ENCODE peak calls at places on chromosomes 1 and 21, in five cellular contexts. E is endothelial cell, A is cardiac muscle cell, Z is choroid plexus epithelial cell, V is GM23338. F is an unnamed sample.

GRCh38 chr1:108758782-108759181 is 12.3 kb downstream of the STXBP3 start:
- DNase-seq in E (no peak), A (no peak), Z (no peak), V (no peak), F (no peak)

GRCh38 chr1:156126701-156127534 is 12.4 kb downstream of the LMNA start:
- DNase-seq in E (no peak), A (no peak), Z (peak; percentile 86), V (no peak), F (no peak)

GRCh38 chr1:171784779-171785178 is 3.3 kb downstream of the METTL13 start:
- DNase-seq in E (no peak), A (no peak), Z (no peak), V (no peak), F (no peak)

GRCh38 chr1:43979261-43979527 is 184 bp downstream of the B4GALT2 start:
- DNase-seq in E (no peak), A (peak; percentile 29), Z (no peak), V (no peak), F (no peak)

GRCh38 chr1:203121186-203122015 is 6.1 kb upstream of the ADORA1 start:
- DNase-seq in E (no peak), A (no peak), Z (no peak), V (no peak), F (no peak)

GRCh38 chr1:87706198-87706597 is 377.5 kb downstream of the LMO4 start:
- DNase-seq in E (no peak), A (no peak), Z (peak; percentile 9), V (no peak), F (no peak)

GRCh38 chr1:9687120-9687875 is 35.8 kb downstream of the PIK3CD start:
- DNase-seq in E (peak; percentile 60), A (peak; percentile 76), Z (peak; percentile 77), V (peak; percentile 84), F (peak; percentile 71)

GRCh38 chr1:174883361-174883760 is 116.4 kb upstream of the CACYBP start:
- DNase-seq in E (no peak), A (no peak), Z (peak; percentile 88), V (peak; percentile 47), F (peak; percentile 64)

GRCh38 chr1:53499257-53500183 is 40.3 kb downstream of the DMRTB1 start:
- DNase-seq in E (no peak), A (no peak), Z (no peak), V (no peak), F (no peak)

GRCh38 chr1:154982897-154983648 is at the start of gene FLAD1:
- DNase-seq in E (peak; percentile 92), A (peak; percentile 99), Z (peak; percentile 100), V (peak; percentile 100), F (peak; percentile 100)

GRCh38 chr1:27576846-27577245 is 27.1 kb downstream of the AHDC1 start:
- DNase-seq in E (no peak), A (no peak), Z (no peak), V (no peak), F (no peak)

GRCh38 chr1:86504130-86504479 is 35.4 kb downstream of the CLCA1 start:
- DNase-seq in E (no peak), A (peak; percentile 63), Z (peak; percentile 46), V (peak; percentile 12), F (no peak)

GRCh38 chr1:65247419-65248359 is 61.7 kb upstream of the DNAJC6 start:
- DNase-seq in E (no peak), A (peak; percentile 77), Z (peak; percentile 83), V (no peak), F (no peak)

GRCh38 chr1:24362416-24362815 is 43.3 kb downstream of the GRHL3 start:
- DNase-seq in E (no peak), A (no peak), Z (no peak), V (no peak), F (no peak)

GRCh38 chr21:15874610-15875009 is 144.8 kb downstream of the USP25 start:
- DNase-seq in E (no peak), A (no peak), Z (peak; percentile 59), V (no peak), F (no peak)

GRCh38 chr1:203033917-203034316 is 7.6 kb downstream of the PPFIA4 start:
- DNase-seq in E (no peak), A (no peak), Z (no peak), V (no peak), F (no peak)

GRCh38 chr1:23588749-23589505 is 29.6 kb upstream of the ID3 start:
- DNase-seq in E (no peak), A (no peak), Z (no peak), V (no peak), F (no peak)

GRCh38 chr1:244862354-244862698 is 2.0 kb downstream of the HNRNPU start:
- DNase-seq in E (no peak), A (no peak), Z (no peak), V (no peak), F (no peak)

GRCh38 chr1:211424018-211424417 is 67.9 kb downstream of the RD3 start:
- DNase-seq in E (no peak), A (no peak), Z (no peak), V (no peak), F (no peak)

GRCh38 chr1:164784960-164785359 is 226.0 kb downstream of the PBX1 start:
- DNase-seq in E (no peak), A (no peak), Z (no peak), V (no peak), F (no peak)

GRCh38 chr1:1355376-1355775 is 3.0 kb downstream of the MXRA8 start:
- DNase-seq in E (peak; percentile 44), A (peak; percentile 28), Z (peak; percentile 53), V (no peak), F (no peak)

GRCh38 chr1:66676616-66677298 is 75.5 kb upstream of the DYNLT5 start:
- DNase-seq in E (no peak), A (no peak), Z (peak; percentile 83), V (no peak), F (no peak)

GRCh38 chr1:244365821-244366220 is 85.9 kb downstream of the ADSS2 start:
- DNase-seq in E (no peak), A (no peak), Z (no peak), V (no peak), F (no peak)

GRCh38 chr1:221263831-221264767 is 384.9 kb downstream of the HLX start:
- DNase-seq in E (peak; percentile 40), A (peak; percentile 69), Z (peak; percentile 92), V (peak; percentile 85), F (peak; percentile 83)

GRCh38 chr1:174743654-174744561 is 255.8 kb upstream of the CACYBP start:
- DNase-seq in E (no peak), A (peak; percentile 53), Z (peak; percentile 76), V (peak; percentile 76), F (peak; percentile 60)

GRCh38 chr1:85463666-85464496 is 1.1 kb downstream of the DDAH1 start:
- DNase-seq in E (no peak), A (no peak), Z (no peak), V (peak; percentile 31), F (peak; percentile 31)

GRCh38 chr1:44543064-44543815 is 131.0 kb downstream of the TMEM53 start:
- DNase-seq in E (peak; percentile 26), A (no peak), Z (no peak), V (peak; percentile 98), F (no peak)

GRCh38 chr1:17244826-17245740 is 3.8 kb upstream of the PADI3 start:
- DNase-seq in E (no peak), A (no peak), Z (no peak), V (no peak), F (no peak)

GRCh38 chr1:45583666-45584350 is at the start of gene NASP:
- DNase-seq in E (peak; percentile 92), A (peak; percentile 93), Z (peak; percentile 78), V (peak; percentile 86), F (peak; percentile 90)

GRCh38 chr1:83692524-83693336 is 306.2 kb downstream of the TTLL7 start:
- DNase-seq in E (peak; percentile 18), A (peak; percentile 63), Z (peak; percentile 53), V (peak; percentile 81), F (peak; percentile 22)

GRCh38 chr1:38804062-38804886 is 55.3 kb downstream of the RRAGC start:
- DNase-seq in E (peak; percentile 26), A (peak; percentile 53), Z (no peak), V (peak; percentile 81), F (peak; percentile 53)

GRCh38 chr1:7406641-7407546 is 364.2 kb upstream of the VAMP3 start:
- DNase-seq in E (no peak), A (no peak), Z (no peak), V (no peak), F (no peak)

GRCh38 chr1:223617671-223618070 is 47.8 kb downstream of the CAPN8 start:
- DNase-seq in E (peak; percentile 26), A (no peak), Z (no peak), V (no peak), F (no peak)

GRCh38 chr1:234617135-234617985 is 7.4 kb upstream of the IRF2BP2 start:
- DNase-seq in E (no peak), A (no peak), Z (peak; percentile 59), V (peak; percentile 43), F (no peak)
- TF ChIP-seq CTCF in E (peak; percentile 58), A (peak; percentile 43), Z (peak; percentile 41), V (peak; percentile 52), F (peak; percentile 32)

GRCh38 chr1:62269439-62269838 is 49.8 kb downstream of the KANK4 start:
- DNase-seq in E (no peak), A (no peak), Z (no peak), V (no peak), F (no peak)

GRCh38 chr1:62271137-62271536 is 48.1 kb downstream of the KANK4 start:
- DNase-seq in E (no peak), A (no peak), Z (no peak), V (no peak), F (peak; percentile 34)

GRCh38 chr1:62273953-62274352 is 45.3 kb downstream of the KANK4 start:
- DNase-seq in E (no peak), A (no peak), Z (no peak), V (no peak), F (no peak)

GRCh38 chr1:62274496-62274895 is 44.7 kb downstream of the KANK4 start:
- DNase-seq in E (no peak), A (no peak), Z (no peak), V (no peak), F (no peak)

DNA sequence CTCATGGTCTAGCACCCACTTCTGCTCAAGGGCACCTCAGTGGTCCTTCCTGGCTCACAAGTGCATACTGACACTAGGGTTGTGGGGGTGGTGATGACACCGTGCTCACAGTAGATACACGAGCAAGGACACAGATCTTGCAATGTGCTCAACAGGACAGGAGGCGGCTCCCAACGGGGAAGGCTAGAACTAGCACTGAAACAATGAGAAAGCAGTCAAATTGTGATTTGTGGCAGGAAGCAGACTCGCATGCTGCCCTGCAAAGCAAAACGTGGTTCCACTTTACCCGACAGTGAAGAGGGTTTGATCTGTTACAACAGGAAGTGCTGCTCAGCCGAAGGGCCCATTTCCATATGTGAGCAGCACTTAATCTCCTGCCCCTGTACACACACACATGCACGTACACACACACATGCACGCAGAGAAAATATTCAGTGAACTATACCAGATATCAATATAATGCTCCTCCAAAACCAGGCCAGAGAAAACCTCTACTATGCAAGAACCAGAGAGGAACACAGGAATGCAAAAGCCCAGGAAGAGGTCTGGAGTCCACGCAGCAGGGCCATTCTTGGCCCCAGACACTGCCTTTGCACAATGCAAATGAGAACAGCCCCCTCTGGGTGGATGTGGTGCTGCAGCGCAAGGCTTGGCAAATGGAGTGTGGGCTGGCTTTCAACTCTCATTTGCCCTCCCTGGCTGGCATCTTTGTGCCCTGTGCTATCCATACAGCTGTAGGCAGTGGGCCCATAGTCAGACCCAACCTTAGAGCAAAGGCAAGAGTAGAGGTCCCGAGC is 47.1 kb downstream of the KANK4 start:
- DNase-seq in E (peak; percentile 28), A (no peak), Z (no peak), V (peak; percentile 60), F (peak; percentile 96)
- TF ChIP-seq CTCF in E (peak; percentile 27), A (no peak), Z (peak; percentile 18), V (peak; percentile 31), F (peak; percentile 48)

GRCh38 chr1:32741417-32742131 is 39.0 kb upstream of the SYNC start:
- DNase-seq in E (peak; percentile 37), A (peak; percentile 46), Z (no peak), V (peak; percentile 52), F (no peak)
- TF ChIP-seq CTCF in E (no peak), A (peak; percentile 43), Z (peak; percentile 29), V (peak; percentile 41), F (peak; percentile 48)

GRCh38 chr1:21089711-21090110 is 87.0 kb downstream of the EIF4G3 start:
- DNase-seq in E (no peak), A (no peak), Z (no peak), V (no peak), F (peak; percentile 22)
- TF ChIP-seq CTCF in E (no peak), A (no peak), Z (no peak), V (no peak), F (no peak)